ENCODE peak calls at places on chromosomes 11 and 22, in seven cellular contexts. A is cortex of kidney; L is stimulated activated CD4-positive, alpha-beta T cell treated with anti-CD3 and anti-CD28 coated beads, Interleukin-2, amount 100 ng/mL, for 24 hours; X is mesenchymal stem cell; P is heart left ventricle; S is WTC11; E is fibroblast of mammary gland. K is an unnamed sample.
A peak's percentile ranks its signal among the peaks of the same experiment; 100 is the strongest.

GRCh38 chr11:106644824-106645223 is 373.5 kb downstream of the GUCY1A2 start:
- DNase-seq in A (no peak), L (no peak), X (peak; percentile 48), P (no peak), S (no peak), E (peak; percentile 20), K (no peak)

GRCh38 chr11:130197386-130198035 is 37.9 kb downstream of the ST14 start:
- DNase-seq in A (no peak), L (no peak), X (no peak), P (no peak), S (no peak), E (peak; percentile 52), K (no peak)

GRCh38 chr11:124581817-124582216 is 12.0 kb downstream of the OR8A1 start:
- DNase-seq in A (no peak), L (no peak), X (no peak), P (no peak), S (no peak), E (no peak), K (no peak)

GRCh38 chr11:110903830-110904229 is 191.6 kb upstream of the ARHGAP20 start:
- DNase-seq in A (no peak), L (no peak), X (peak; percentile 6), P (no peak), S (no peak), E (peak; percentile 72), K (no peak)

GRCh38 chr11:117187007-117187406 is 8.5 kb downstream of the SIDT2 start:
- DNase-seq in A (no peak), L (no peak), X (no peak), P (no peak), S (no peak), E (no peak), K (no peak)

GRCh38 chr22:28899199-28899853 is 16.0 kb downstream of the ZNRF3 start:
- DNase-seq in A (no peak), L (peak; percentile 37), X (no peak), P (no peak), S (no peak), E (no peak), K (no peak)

GRCh38 chr11:112881461-112881860 is 79.8 kb upstream of the NCAM1 start:
- DNase-seq in A (no peak), L (no peak), X (peak; percentile 38), P (peak; percentile 82), S (peak; percentile 74), E (no peak), K (peak; percentile 77)

GRCh38 chr11:64744544-64745218 is 739 bp upstream of the RASGRP2 start:
- DNase-seq in A (no peak), L (peak; percentile 38), X (no peak), P (peak; percentile 61), S (no peak), E (no peak), K (no peak)

GRCh38 chr11:12680246-12680939 is 6.2 kb downstream of the TEAD1 start:
- DNase-seq in A (no peak), L (peak; percentile 21), X (peak; percentile 96), P (peak; percentile 83), S (peak; percentile 91), E (peak; percentile 92), K (no peak)

K was measured in SHP77.